ENCODE peak calls at places on chromosomes 11 and 22, in nine cellular contexts. R is ovary, Z is gastrocnemius medialis, P is H54, X is A549, S is heart left ventricle, C is Peyer's patch, E is body of pancreas, D is stomach. U is an unnamed sample.

GRCh38 chr22:39226353-39226752 is 18.4 kb downstream of the PDGFB start:
- DNase-seq in R (no peak), Z (no peak), P (no peak), X (no peak), S (no peak), C (no peak), E (no peak), D (no peak), U (no peak)

GRCh38 chr11:2115308-2115707 is 23.9 kb downstream of the IGF2 start:
- DNase-seq in R (no peak), Z (no peak), P (no peak), X (no peak), S (no peak), C (no peak), E (no peak), D (no peak), U (no peak)

GRCh38 chr22:23163665-23164064 is 16.6 kb upstream of the BCR start:
- DNase-seq in R (peak), Z (no peak), P (no peak), X (no peak), S (peak), C (no peak), E (peak), D (no peak), U (no peak)

GRCh38 chr22:31692186-31692886 is 30.3 kb upstream of the PISD start:
- DNase-seq in R (no peak), Z (no peak), P (no peak), X (no peak), S (no peak), C (no peak), E (no peak), D (no peak), U (no peak)

GRCh38 chr22:43298062-43298801 is 44.9 kb downstream of the SCUBE1 start:
- DNase-seq in R (no peak), Z (no peak), P (no peak), X (no peak), S (peak), C (no peak), E (no peak), D (no peak), U (no peak)

GRCh38 chr22:45914309-45914708 is 62.7 kb downstream of the WNT7B start:
- DNase-seq in R (no peak), Z (no peak), P (no peak), X (no peak), S (no peak), C (no peak), E (no peak), D (no peak), U (no peak)

GRCh38 chr11:99370557-99371200 is 349.9 kb downstream of the CNTN5 start:
- DNase-seq in R (no peak), Z (peak), P (peak), X (no peak), S (peak), C (no peak), E (peak), D (no peak), U (no peak)

GRCh38 chr11:87295237-87295636 is 257.5 kb downstream of the TMEM135 start:
- DNase-seq in R (no peak), Z (no peak), P (no peak), X (no peak), S (no peak), C (no peak), E (no peak), D (no peak), U (no peak)

GRCh38 chr11:29184939-29185890 is 831.6 kb downstream of the KCNA4 start:
- DNase-seq in R (no peak), Z (no peak), P (peak), X (no peak), S (no peak), C (no peak), E (no peak), D (no peak), U (no peak)

GRCh38 chr22:23216331-23217170 is 36.2 kb downstream of the BCR start:
- DNase-seq in R (peak), Z (no peak), P (no peak), X (no peak), S (no peak), C (no peak), E (no peak), D (no peak), U (no peak)

GRCh38 chr11:35305670-35306382 is 113.5 kb downstream of the SLC1A2 start:
- DNase-seq in R (no peak), Z (no peak), P (peak), X (peak), S (no peak), C (peak), E (no peak), D (peak), U (peak)

DNA sequence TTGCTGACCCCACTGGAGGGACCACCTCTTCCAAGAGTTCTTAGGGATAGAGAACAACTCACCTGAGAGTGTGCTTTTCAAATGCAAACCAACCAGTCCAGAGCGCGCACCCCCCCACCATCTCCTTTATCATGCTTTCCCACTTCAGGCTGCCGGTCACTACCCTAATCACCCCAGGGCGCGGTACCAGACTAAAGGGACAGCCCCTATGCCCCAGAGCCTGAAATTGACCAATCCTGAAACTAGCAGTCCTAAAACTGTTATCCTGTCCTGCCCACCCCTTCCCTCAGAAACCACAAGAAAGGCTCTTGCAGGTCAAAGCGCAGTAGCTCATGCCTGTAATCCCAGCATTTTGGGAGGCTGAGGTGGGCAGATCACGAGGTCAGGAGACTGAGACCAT is 37.0 kb downstream of the NEAT1 start:
- DNase-seq in R (peak), Z (peak), P (no peak), X (no peak), S (no peak), C (no peak), E (no peak), D (no peak), U (no peak)
- TF ChIP-seq POLR2A in R (no peak), Z (no peak), P (no peak), X (no peak), S (no peak), C (no peak), E (no peak), D (no peak), U (no peak)

DNA sequence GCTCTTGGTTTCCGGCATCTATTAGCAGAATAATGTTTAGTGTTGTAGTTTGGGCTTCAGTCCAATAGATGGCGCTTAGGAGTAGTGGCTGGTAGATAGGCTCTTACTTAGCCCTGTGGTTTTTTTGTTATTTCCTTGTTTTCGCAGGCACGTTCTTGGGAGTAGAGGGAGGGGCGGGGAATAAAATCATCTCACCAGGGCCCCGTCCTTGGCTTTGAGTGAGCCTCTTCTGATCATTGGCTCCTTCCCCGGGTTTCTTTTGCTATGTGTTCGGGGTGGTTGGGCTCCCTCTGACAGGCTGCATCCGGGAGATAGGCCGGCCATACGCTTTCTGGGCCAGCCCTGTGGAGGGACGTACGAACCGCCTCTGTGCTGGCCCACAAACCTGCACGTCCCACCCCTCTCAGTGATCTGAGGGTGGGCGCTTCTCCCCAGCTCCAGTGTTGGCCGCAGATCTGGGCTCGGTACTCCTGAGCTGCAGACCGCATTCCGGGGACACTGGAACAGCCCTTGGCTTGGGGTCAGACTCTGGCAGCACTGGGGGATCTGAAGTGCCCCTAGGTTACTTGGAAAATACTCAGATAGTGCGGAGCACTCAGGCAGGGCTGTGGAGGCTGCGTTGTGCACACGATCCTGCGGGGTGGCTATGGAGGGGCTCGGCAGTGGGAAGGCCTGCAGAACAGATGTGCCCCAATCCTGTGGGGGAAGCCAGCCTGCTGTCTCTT is 217.0 kb downstream of the DYNC2H1 start:
- DNase-seq in R (no peak), Z (no peak), P (peak), X (peak), S (peak), C (no peak), E (peak), D (no peak), U (peak)
- TF ChIP-seq POLR2A in R (no peak), Z (no peak), P (no peak), X (no peak), S (no peak), C (no peak), E (no peak), D (no peak), U (no peak)

DNA sequence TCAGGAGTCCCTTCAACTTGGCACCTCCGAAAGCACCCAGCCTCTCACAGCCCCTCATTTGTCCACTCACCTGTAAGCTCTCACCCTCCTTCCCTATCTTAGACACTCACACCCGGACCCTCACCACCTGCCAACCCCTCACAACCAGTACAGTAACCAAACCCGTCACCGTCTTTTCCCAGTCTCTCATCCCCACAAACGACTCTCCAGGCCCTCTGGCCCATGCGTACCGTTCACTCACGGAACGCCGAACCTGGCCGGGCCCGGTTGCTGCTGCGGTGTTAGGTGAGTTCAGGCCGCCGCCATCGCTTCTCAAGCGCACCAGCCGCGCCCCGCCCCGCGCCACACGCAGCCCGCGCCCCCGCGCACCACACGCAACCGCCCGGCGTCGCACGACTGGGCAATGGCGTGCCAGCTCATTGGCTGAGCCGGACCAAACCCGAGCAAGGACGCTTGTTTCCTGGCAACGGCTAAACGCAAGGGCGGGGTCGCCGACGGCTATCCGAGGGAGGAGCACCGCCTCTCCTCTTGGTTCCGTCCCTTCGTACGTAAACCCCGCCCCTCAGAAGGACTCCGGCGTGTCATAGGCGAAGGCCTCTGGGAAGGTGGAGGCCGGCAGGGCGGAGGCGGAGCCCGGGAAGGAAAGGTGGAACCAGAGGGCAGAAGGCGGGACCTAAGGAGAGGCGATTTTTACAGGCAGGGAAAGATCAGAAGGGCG is at the start of gene FHIP1B:
- DNase-seq in R (peak), Z (peak), P (peak), X (peak), S (peak), C (peak), E (peak), D (peak), U (peak)
- TF ChIP-seq POLR2A in R (peak), Z (peak), P (peak), X (peak), S (peak), C (peak), E (no peak), D (no peak), U (peak)

GRCh38 chr11:77471520-77472234 is 2.2 kb downstream of the PAK1 start:
- DNase-seq in R (peak), Z (no peak), P (no peak), X (peak), S (no peak), C (no peak), E (peak), D (peak), U (no peak)

GRCh38 chr11:77474509-77475070 is 696 bp upstream of the PAK1 start:
- DNase-seq in R (no peak), Z (no peak), P (no peak), X (no peak), S (no peak), C (no peak), E (peak), D (no peak), U (no peak)

GRCh38 chr11:77473801-77474508 is at the start of gene PAK1:
- DNase-seq in R (peak), Z (peak), P (peak), X (peak), S (peak), C (peak), E (peak), D (peak), U (peak)

GRCh38 chr11:77475206-77475605 is 1.3 kb upstream of the PAK1 start:
- DNase-seq in R (no peak), Z (no peak), P (no peak), X (no peak), S (no peak), C (no peak), E (no peak), D (no peak), U (no peak)

GRCh38 chr11:77473001-77473800 is 693 bp downstream of the PAK1 start:
- DNase-seq in R (peak), Z (peak), P (peak), X (peak), S (peak), C (peak), E (peak), D (peak), U (peak)
- TF ChIP-seq POLR2A in R (no peak), Z (no peak), P (peak), X (no peak), S (no peak), C (no peak), E (peak), D (no peak), U (no peak)